ENCODE peak calls at places on chromosomes 3 and 15, in five cellular contexts. One of them, this sample, is unnamed.

GRCh38 chr3:170233532-170233931 is 11.3 kb downstream of the PRKCI start:
- DNase-seq in IMR-90: peak; percentile 94
- DNase-seq in trophoblast cell: peak; percentile 56
- DNase-seq in H9: no peak
- DNase-seq in neuronal stem cell: no peak
- DNase-seq in this sample: peak; percentile 85

GRCh38 chr3:11705049-11705448 is 61.3 kb upstream of the VGLL4 start:
- DNase-seq in trophoblast cell: no peak
- DNase-seq in H9: peak; percentile 41
- DNase-seq in IMR-90: no peak
- DNase-seq in neuronal stem cell: no peak
- DNase-seq in this sample: no peak

GRCh38 chr3:93843981-93844380 is 129.7 kb downstream of the PROS1 start:
- DNase-seq in trophoblast cell: peak; percentile 57
- DNase-seq in H9: no peak
- DNase-seq in neuronal stem cell: no peak
- DNase-seq in IMR-90: peak; percentile 76
- DNase-seq in this sample: peak; percentile 76

GRCh38 chr3:90035643-90036042 is 928.2 kb downstream of the EPHA3 start:
- DNase-seq in trophoblast cell: no peak
- DNase-seq in IMR-90: no peak
- DNase-seq in H9: no peak
- DNase-seq in neuronal stem cell: no peak
- DNase-seq in this sample: peak; percentile 52

GRCh38 chr3:190863119-190863465 is 598 bp upstream of the GMNC start:
- DNase-seq in trophoblast cell: no peak
- DNase-seq in H9: no peak
- DNase-seq in IMR-90: no peak
- DNase-seq in neuronal stem cell: no peak
- DNase-seq in this sample: peak; percentile 16

GRCh38 chr3:16406579-16406978 is 106.9 kb downstream of the RFTN1 start:
- DNase-seq in trophoblast cell: no peak
- DNase-seq in neuronal stem cell: no peak
- DNase-seq in IMR-90: no peak
- DNase-seq in H9: no peak
- DNase-seq in this sample: no peak

GRCh38 chr3:55413236-55413635 is 73.9 kb downstream of the WNT5A start:
- DNase-seq in neuronal stem cell: no peak
- DNase-seq in IMR-90: no peak
- DNase-seq in trophoblast cell: no peak
- DNase-seq in H9: no peak
- DNase-seq in this sample: no peak

GRCh38 chr3:188323067-188323842 is 169.3 kb downstream of the LPP start:
- DNase-seq in IMR-90: no peak
- DNase-seq in neuronal stem cell: no peak
- DNase-seq in H9: no peak
- DNase-seq in trophoblast cell: no peak
- DNase-seq in this sample: no peak

GRCh38 chr3:21515417-21515816 is 235.6 kb downstream of the ZNF385D start:
- DNase-seq in H9: no peak
- DNase-seq in neuronal stem cell: no peak
- DNase-seq in trophoblast cell: no peak
- DNase-seq in IMR-90: no peak
- DNase-seq in this sample: no peak

GRCh38 chr15:57384024-57384423 is 7.7 kb downstream of the CGNL1 start:
- DNase-seq in trophoblast cell: no peak
- DNase-seq in H9: no peak
- DNase-seq in neuronal stem cell: no peak
- DNase-seq in IMR-90: no peak
- DNase-seq in this sample: no peak

GRCh38 chr15:99172171-99172570 is 67.3 kb downstream of the SYNM start:
- DNase-seq in neuronal stem cell: no peak
- DNase-seq in trophoblast cell: no peak
- DNase-seq in IMR-90: no peak
- DNase-seq in H9: no peak
- DNase-seq in this sample: no peak

GRCh38 chr15:64634576-64635485 is 140.6 kb downstream of the RBPMS2 start:
- DNase-seq in trophoblast cell: no peak
- DNase-seq in IMR-90: no peak
- DNase-seq in H9: peak; percentile 81
- DNase-seq in neuronal stem cell: peak; percentile 71
- DNase-seq in this sample: peak; percentile 76

GRCh38 chr3:140715035-140715434 is 37.2 kb downstream of the TRIM42 start:
- DNase-seq in H9: no peak
- DNase-seq in trophoblast cell: no peak
- DNase-seq in IMR-90: no peak
- DNase-seq in neuronal stem cell: no peak
- DNase-seq in this sample: no peak

GRCh38 chr3:55718475-55718874 is 231.4 kb upstream of the WNT5A start:
- DNase-seq in neuronal stem cell: no peak
- DNase-seq in IMR-90: peak; percentile 75
- DNase-seq in trophoblast cell: no peak
- DNase-seq in H9: no peak
- DNase-seq in this sample: peak; percentile 48

DNA sequence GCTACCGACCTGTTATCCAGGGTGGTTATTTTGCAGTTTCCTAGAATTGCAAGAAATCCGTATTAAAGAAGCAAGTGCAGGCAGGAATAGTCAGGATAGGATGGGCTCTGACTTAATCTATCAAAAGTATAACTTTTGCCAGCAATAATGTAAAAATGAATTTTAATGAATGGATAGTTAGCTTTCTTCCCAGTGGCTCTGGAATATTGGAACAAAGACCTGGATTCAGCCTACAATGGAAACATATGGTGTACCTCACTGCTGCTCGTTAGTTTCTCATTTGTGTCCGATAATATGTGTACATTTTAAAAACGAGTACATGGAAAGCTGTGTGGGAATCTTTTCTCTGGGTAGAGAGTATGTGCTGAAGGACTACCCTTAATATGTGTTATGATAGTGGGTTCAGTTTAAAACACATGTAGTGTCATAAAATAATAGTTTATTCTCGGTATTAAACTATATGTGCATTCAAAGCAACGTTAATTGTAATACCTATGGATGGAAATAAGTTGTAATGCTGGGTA is 805 bp downstream of the SERPINI1 start:
- DNase-seq in neuronal stem cell: no peak
- DNase-seq in H9: no peak
- DNase-seq in IMR-90: no peak
- DNase-seq in trophoblast cell: no peak
- DNase-seq in this sample: no peak
- H3K9ac ChIP-seq in neuronal stem cell: no peak overlapping the region
- H3K9ac ChIP-seq in H9: peak overlapping the region; percentile 63
- H3K9ac ChIP-seq in IMR-90: no peak overlapping the region
- H3K9ac ChIP-seq in trophoblast cell: no peak overlapping the region
- H3K9ac ChIP-seq in this sample: peak overlapping the region; percentile 96

DNA sequence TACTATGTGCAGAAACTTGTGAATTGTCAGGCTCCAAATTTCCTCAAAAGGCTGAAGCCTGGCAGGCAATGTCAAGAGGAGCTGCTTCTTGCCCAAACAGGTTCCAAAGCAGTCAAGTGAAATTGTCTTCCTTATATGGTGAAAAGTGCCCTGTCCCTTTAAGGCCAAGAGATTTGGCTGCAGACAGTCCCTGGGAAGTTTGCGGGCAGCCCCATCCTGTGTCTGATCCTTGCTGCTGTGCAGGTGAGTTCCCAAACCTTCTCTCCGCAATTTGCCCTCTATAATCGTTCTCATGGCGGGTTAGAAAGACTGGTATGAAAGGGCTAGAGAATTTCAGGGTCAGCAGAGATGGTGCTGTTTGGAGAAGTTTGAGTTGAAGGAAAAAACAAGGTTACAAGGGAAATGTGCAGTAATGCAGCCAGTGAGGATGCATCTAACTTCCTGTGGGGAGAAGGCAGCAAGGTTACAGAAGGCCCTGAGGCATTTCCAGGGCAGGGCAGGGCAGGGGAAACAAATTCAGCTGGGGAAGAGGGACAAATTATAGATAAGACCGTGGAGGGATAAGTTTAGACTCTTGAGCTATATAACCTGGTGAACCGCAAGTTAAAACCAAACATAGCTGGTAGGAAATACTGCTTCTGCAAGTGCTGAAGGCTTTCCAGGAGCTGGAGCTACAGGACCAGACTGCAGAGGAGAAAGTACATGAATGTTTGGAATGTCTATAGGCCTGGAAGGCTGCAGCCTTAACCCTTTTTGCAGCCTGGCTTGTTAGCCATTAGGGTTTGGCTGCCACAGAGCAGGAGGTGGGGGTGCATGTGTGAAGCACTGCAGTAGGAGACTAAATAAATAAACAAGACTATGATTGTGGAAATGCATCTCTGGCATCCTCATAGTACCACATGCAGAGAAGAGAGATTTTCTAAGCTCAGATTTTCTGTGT is 256.2 kb upstream of the IL12A start:
- DNase-seq in H9: peak; percentile 76
- DNase-seq in IMR-90: peak; percentile 86
- DNase-seq in trophoblast cell: peak; percentile 23
- DNase-seq in neuronal stem cell: peak; percentile 24
- DNase-seq in this sample: peak; percentile 76
- H3K4me1 ChIP-seq in H9: peaks cover 2% of the 10 kb centered on the region
- H3K4me1 ChIP-seq in IMR-90: peaks cover 15% of the 10 kb centered on the region
- H3K4me1 ChIP-seq in trophoblast cell: peaks cover 12% of the 10 kb centered on the region
- H3K4me1 ChIP-seq in neuronal stem cell: peaks cover 4% of the 10 kb centered on the region
- H3K4me1 ChIP-seq in this sample: peaks cover 6% of the 10 kb centered on the region

GRCh38 chr3:128487538-128487812 is 5.5 kb downstream of the GATA2 start:
- DNase-seq in neuronal stem cell: no peak
- DNase-seq in IMR-90: no peak
- DNase-seq in trophoblast cell: no peak
- DNase-seq in H9: no peak
- DNase-seq in this sample: no peak

GRCh38 chr3:128486692-128487537 is 6.1 kb downstream of the GATA2 start:
- DNase-seq in IMR-90: peak; percentile 41
- DNase-seq in trophoblast cell: peak; percentile 58
- DNase-seq in neuronal stem cell: no peak
- DNase-seq in H9: peak; percentile 61
- DNase-seq in this sample: peak; percentile 51

GRCh38 chr3:128484404-128485282 is 8.4 kb downstream of the GATA2 start:
- DNase-seq in trophoblast cell: peak; percentile 62
- DNase-seq in IMR-90: no peak
- DNase-seq in H9: peak; percentile 53
- DNase-seq in neuronal stem cell: no peak
- DNase-seq in this sample: no peak

GRCh38 chr3:128485283-128486156 is 7.5 kb downstream of the GATA2 start:
- DNase-seq in trophoblast cell: no peak
- DNase-seq in neuronal stem cell: no peak
- DNase-seq in IMR-90: no peak
- DNase-seq in H9: no peak
- DNase-seq in this sample: no peak

DNA sequence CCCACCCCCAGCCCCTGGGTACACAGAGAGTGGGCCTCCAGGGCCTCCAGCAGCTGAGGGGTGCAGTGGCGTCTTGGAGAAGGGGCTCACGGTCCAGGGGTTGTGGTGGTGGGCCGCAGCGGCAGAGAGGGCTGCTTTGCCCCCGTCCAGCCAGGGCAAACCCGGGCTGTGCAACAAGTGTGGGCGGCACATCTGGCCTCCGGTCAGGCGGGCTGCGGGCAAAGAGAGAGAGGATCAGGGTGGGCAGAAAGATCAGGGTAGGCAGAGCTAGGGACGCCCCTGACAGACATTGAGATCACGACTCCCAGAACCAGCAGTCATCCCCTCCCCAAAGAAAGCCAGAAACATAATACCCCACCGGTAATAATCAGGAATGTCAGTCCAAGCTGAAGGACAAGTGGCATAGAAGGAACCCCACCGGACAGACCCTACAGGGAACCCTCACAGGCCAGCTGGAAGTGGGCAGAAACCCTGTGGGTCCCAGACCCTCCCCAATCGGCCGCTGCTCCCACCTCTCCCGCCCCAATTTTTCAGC is 6.8 kb downstream of the GATA2 start:
- DNase-seq in neuronal stem cell: no peak
- DNase-seq in IMR-90: no peak
- DNase-seq in trophoblast cell: no peak
- DNase-seq in H9: no peak
- DNase-seq in this sample: no peak
- H3K23ac ChIP-seq in neuronal stem cell: peak overlapping the region; percentile 69
- H3K23ac ChIP-seq in IMR-90: peak overlapping the region; percentile 57
- H3K23ac ChIP-seq in trophoblast cell: no peak overlapping the region
- H3K23ac ChIP-seq in H9: no peak overlapping the region
- H3K23ac ChIP-seq in this sample: no peak overlapping the region

GRCh38 chr3:157132341-157132740 is 27.6 kb downstream of the CCNL1 start:
- DNase-seq in H9: no peak
- DNase-seq in IMR-90: no peak
- DNase-seq in neuronal stem cell: no peak
- DNase-seq in trophoblast cell: no peak
- DNase-seq in this sample: no peak

GRCh38 chr3:157130881-157131251 is 29.1 kb downstream of the CCNL1 start:
- DNase-seq in IMR-90: no peak
- DNase-seq in trophoblast cell: no peak
- DNase-seq in neuronal stem cell: no peak
- DNase-seq in H9: no peak
- DNase-seq in this sample: no peak

GRCh38 chr3:157130138-157130880 is 29.6 kb downstream of the CCNL1 start:
- DNase-seq in IMR-90: peak; percentile 64
- DNase-seq in neuronal stem cell: peak; percentile 71
- DNase-seq in trophoblast cell: peak; percentile 44
- DNase-seq in H9: peak; percentile 79
- DNase-seq in this sample: peak; percentile 89

GRCh38 chr3:157132936-157133335 is 27.0 kb downstream of the CCNL1 start:
- DNase-seq in IMR-90: no peak
- DNase-seq in neuronal stem cell: no peak
- DNase-seq in H9: no peak
- DNase-seq in trophoblast cell: no peak
- DNase-seq in this sample: no peak

DNA sequence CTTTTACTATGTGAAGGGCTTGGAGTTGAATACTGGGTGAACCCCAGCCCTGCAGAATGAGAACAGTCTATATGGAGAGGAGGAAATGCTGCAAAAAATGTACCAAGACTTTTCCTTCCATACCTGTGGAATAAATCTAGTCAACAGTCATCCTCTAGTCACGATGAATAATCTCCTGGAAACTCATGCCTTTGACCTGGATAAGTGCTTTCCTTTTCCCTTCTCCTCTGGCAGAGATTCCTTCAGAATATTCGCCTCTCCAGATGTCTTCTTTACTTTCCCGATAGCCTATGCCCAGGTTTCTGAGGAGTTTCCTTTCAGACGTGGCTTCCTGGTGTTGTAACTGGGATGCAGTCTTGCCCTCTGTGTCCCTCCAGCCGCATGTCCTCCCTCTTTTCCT is 28.1 kb downstream of the CCNL1 start:
- DNase-seq in H9: no peak
- DNase-seq in trophoblast cell: peak; percentile 52
- DNase-seq in IMR-90: peak; percentile 61
- DNase-seq in neuronal stem cell: no peak
- DNase-seq in this sample: peak; percentile 26
- H3K9ac ChIP-seq in H9: no peak overlapping the region
- H3K9ac ChIP-seq in trophoblast cell: no peak overlapping the region
- H3K9ac ChIP-seq in IMR-90: no peak overlapping the region
- H3K9ac ChIP-seq in neuronal stem cell: no peak overlapping the region
- H3K9ac ChIP-seq in this sample: no peak overlapping the region

DNA sequence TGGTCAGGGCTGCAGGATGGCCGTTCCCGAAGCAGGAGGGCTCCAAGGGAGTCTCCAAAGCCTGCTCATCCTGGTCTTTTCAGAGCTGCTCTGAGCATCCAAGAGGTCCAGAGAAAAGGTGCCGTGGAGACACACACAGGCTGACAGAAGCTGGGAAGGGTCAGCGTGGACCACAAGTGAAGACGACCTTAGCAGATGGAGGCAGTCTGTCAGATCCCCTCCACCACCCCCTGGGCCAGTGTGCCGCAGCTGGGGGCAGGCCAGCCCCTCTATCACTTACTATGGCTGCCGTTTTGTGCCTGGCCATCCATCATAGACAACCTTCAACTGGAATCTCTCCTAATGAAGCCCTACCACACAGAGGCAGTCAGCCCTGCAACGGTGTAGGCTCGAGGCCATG is 335.1 kb upstream of the RGMA start:
- DNase-seq in neuronal stem cell: no peak
- DNase-seq in IMR-90: no peak
- DNase-seq in H9: no peak
- DNase-seq in trophoblast cell: no peak
- DNase-seq in this sample: no peak
- H3K4me1 ChIP-seq in neuronal stem cell: peaks cover 13% of the 10 kb centered on the region
- H3K4me1 ChIP-seq in IMR-90: no peaks in the 10 kb centered on the region
- H3K4me1 ChIP-seq in H9: no peaks in the 10 kb centered on the region
- H3K4me1 ChIP-seq in trophoblast cell: no peaks in the 10 kb centered on the region
- H3K4me1 ChIP-seq in this sample: no peaks in the 10 kb centered on the region